ENCODE peak calls at places on chromosomes 16 and 17, in ten cellular contexts. I, C, M, T, L, D, S, Y, Z and J are unnamed samples.

GRCh38 chr17:1179635-1180433 is at the start of gene ABR:
- DNase-seq in I (no peak), C (no peak), M (no peak), T (no peak), L (peak), D (peak), S (peak), Y (peak), Z (peak), J (peak)

GRCh38 chr16:89183975-89184684 is 12.6 kb downstream of the CDH15 start:
- DNase-seq in I (no peak), C (no peak), M (no peak), T (no peak), L (no peak), D (no peak), S (no peak), Y (peak), Z (no peak), J (no peak)

GRCh38 chr17:78611636-78612035 is 34.4 kb upstream of the DNAH17 start:
- DNase-seq in I (no peak), C (no peak), M (no peak), T (no peak), L (no peak), D (no peak), S (peak), Y (no peak), Z (no peak), J (no peak)

GRCh38 chr16:81238296-81239011 is at the start of gene BCO1:
- DNase-seq in I (no peak), C (no peak), M (no peak), T (peak), L (no peak), D (peak), S (no peak), Y (no peak), Z (peak), J (no peak)

GRCh38 chr17:81517339-81518112 is 4.9 kb upstream of the ACTG1 start:
- DNase-seq in I (no peak), C (no peak), M (no peak), T (no peak), L (no peak), D (no peak), S (no peak), Y (peak), Z (no peak), J (no peak)

GRCh38 chr16:31467151-31467550 is 4.8 kb upstream of the TGFB1I1 start:
- DNase-seq in I (no peak), C (peak), M (no peak), T (no peak), L (no peak), D (no peak), S (no peak), Y (no peak), Z (no peak), J (no peak)

GRCh38 chr17:78573955-78574354 is 3.2 kb downstream of the DNAH17 start:
- DNase-seq in I (no peak), C (no peak), M (no peak), T (no peak), L (no peak), D (no peak), S (no peak), Y (no peak), Z (no peak), J (peak)

GRCh38 chr17:77616243-77616731 is 342.2 kb upstream of the TNRC6C start:
- DNase-seq in I (no peak), C (no peak), M (no peak), T (peak), L (no peak), D (no peak), S (no peak), Y (no peak), Z (no peak), J (no peak)